ENCODE peak calls at places on chromosomes 1 and 21, in eight cellular contexts. T is heart left ventricle; X is HCEC 1CT; D is suprapubic skin; S is T-helper 17 cell; W is EH; R is activated T-cell treated with anti-CD3 and anti-CD28 coated beads, Interleukin-2, amount 50 U/mL, for 1 hour; H is body of pancreas. E is an unnamed sample.

GRCh38 chr1:18009061-18009728 is 98.4 kb upstream of the IGSF21 start:
- DNase-seq in T (no peak), X (no peak), D (no peak), S (no peak), W (no peak), R (no peak), H (no peak), E (no peak)

GRCh38 chr1:89794406-89794805 is 26.4 kb upstream of the LRRC8D start:
- DNase-seq in T (no peak), X (no peak), D (no peak), S (no peak), W (peak), R (no peak), H (no peak), E (peak)

GRCh38 chr1:117610036-117610435 is 4.2 kb downstream of the TENT5C start:
- DNase-seq in T (no peak), X (no peak), D (no peak), S (no peak), W (no peak), R (no peak), H (no peak), E (no peak)

GRCh38 chr1:43622901-43623780 is 26.8 kb upstream of the KDM4A start:
- DNase-seq in T (no peak), X (no peak), D (no peak), S (no peak), W (no peak), R (no peak), H (no peak), E (no peak)

GRCh38 chr1:66585002-66585401 is 51.0 kb downstream of the SGIP1 start:
- DNase-seq in T (no peak), X (no peak), D (no peak), S (no peak), W (peak), R (no peak), H (no peak), E (no peak)

GRCh38 chr1:54121482-54122130 is 31.2 kb downstream of the CDCP2 start:
- DNase-seq in T (peak), X (peak), D (peak), S (peak), W (peak), R (peak), H (peak), E (peak)

GRCh38 chr1:164834641-164835040 is 275.7 kb downstream of the PBX1 start:
- DNase-seq in T (no peak), X (no peak), D (no peak), S (no peak), W (peak), R (no peak), H (no peak), E (no peak)

GRCh38 chr1:1178794-1179331 is 5.2 kb downstream of the TTLL10 start:
- DNase-seq in T (peak), X (no peak), D (peak), S (peak), W (no peak), R (no peak), H (no peak), E (no peak)

GRCh38 chr1:12177999-12178441 is 11.2 kb downstream of the TNFRSF1B start:
- DNase-seq in T (peak), X (peak), D (peak), S (peak), W (peak), R (peak), H (peak), E (peak)

GRCh38 chr1:1626207-1627141 is 5.5 kb upstream of the MMP23B start:
- DNase-seq in T (peak), X (no peak), D (peak), S (peak), W (no peak), R (peak), H (no peak), E (no peak)

GRCh38 chr1:119971710-119972570 is 75.6 kb upstream of the ADAM30 start:
- DNase-seq in T (no peak), X (no peak), D (no peak), S (no peak), W (peak), R (no peak), H (no peak), E (peak)

GRCh38 chr1:244672961-244673695 is 20.2 kb downstream of the DESI2 start:
- DNase-seq in T (no peak), X (peak), D (no peak), S (no peak), W (peak), R (no peak), H (no peak), E (peak)

GRCh38 chr1:23787701-23788100 is 3.2 kb upstream of the LYPLA2 start:
- DNase-seq in T (no peak), X (no peak), D (no peak), S (no peak), W (no peak), R (no peak), H (no peak), E (no peak)

GRCh38 chr1:120178799-120179419 is 2.6 kb upstream of the SEC22B start:
- DNase-seq in T (no peak), X (peak), D (no peak), S (no peak), W (no peak), R (no peak), H (no peak), E (peak)

GRCh38 chr1:36161656-36162531 is 5.9 kb downstream of the MAP7D1 start:
- DNase-seq in T (peak), X (no peak), D (no peak), S (peak), W (no peak), R (peak), H (peak), E (no peak)

GRCh38 chr1:161013591-161014513 is 7.1 kb downstream of the F11R start:
- DNase-seq in T (peak), X (peak), D (peak), S (peak), W (peak), R (peak), H (peak), E (peak)

GRCh38 chr1:218025454-218025853 is 259.6 kb upstream of the RRP15 start:
- DNase-seq in T (no peak), X (peak), D (no peak), S (no peak), W (peak), R (no peak), H (no peak), E (peak)

GRCh38 chr1:13725714-13726175 is 25.8 kb downstream of the PRDM2 start:
- DNase-seq in T (no peak), X (peak), D (no peak), S (peak), W (peak), R (peak), H (peak), E (peak)

GRCh38 chr1:151728151-151728711 is 6.9 kb downstream of the RIIAD1 start:
- DNase-seq in T (no peak), X (no peak), D (no peak), S (no peak), W (peak), R (no peak), H (no peak), E (peak)

GRCh38 chr1:245217853-245218608 is 63.2 kb downstream of the KIF26B start:
- DNase-seq in T (no peak), X (no peak), D (no peak), S (no peak), W (no peak), R (no peak), H (no peak), E (no peak)

GRCh38 chr1:182556279-182556678 is 32.8 kb downstream of the RNASEL start:
- DNase-seq in T (no peak), X (no peak), D (no peak), S (no peak), W (no peak), R (no peak), H (no peak), E (no peak)

GRCh38 chr21:33687634-33688033 is 45.3 kb downstream of the ITSN1 start:
- DNase-seq in T (no peak), X (no peak), D (no peak), S (no peak), W (no peak), R (no peak), H (no peak), E (no peak)

GRCh38 chr1:2801535-2802291 is at the start of gene TTC34:
- DNase-seq in T (peak), X (no peak), D (peak), S (peak), W (no peak), R (peak), H (peak), E (no peak)

GRCh38 chr1:9025474-9025873 is 749 bp downstream of the SLC2A7 start:
- DNase-seq in T (no peak), X (no peak), D (no peak), S (no peak), W (no peak), R (no peak), H (no peak), E (no peak)

GRCh38 chr1:67883069-67883468 is 49.8 kb upstream of the GNG12 start:
- DNase-seq in T (no peak), X (peak), D (no peak), S (no peak), W (peak), R (no peak), H (no peak), E (peak)

GRCh38 chr1:205072881-205073280 is 11.4 kb downstream of the TMEM81 start:
- DNase-seq in T (no peak), X (no peak), D (peak), S (no peak), W (no peak), R (no peak), H (no peak), E (no peak)

GRCh38 chr1:230186874-230187273 is 119.8 kb downstream of the GALNT2 start:
- DNase-seq in T (no peak), X (no peak), D (no peak), S (no peak), W (no peak), R (no peak), H (peak), E (no peak)

GRCh38 chr1:22500476-22500875 is 48.8 kb downstream of the ZBTB40 start:
- DNase-seq in T (no peak), X (peak), D (no peak), S (no peak), W (peak), R (no peak), H (peak), E (peak)

GRCh38 chr1:26863677-26864060 is 720 bp downstream of the SFN start:
- DNase-seq in T (no peak), X (no peak), D (no peak), S (no peak), W (no peak), R (no peak), H (no peak), E (no peak)

GRCh38 chr1:22104865-22105437 is 37.9 kb downstream of the WNT4 start:
- DNase-seq in T (no peak), X (no peak), D (no peak), S (no peak), W (no peak), R (no peak), H (no peak), E (no peak)

GRCh38 chr1:51322417-51323101 is 7.8 kb downstream of the TTC39A start:
- DNase-seq in T (no peak), X (no peak), D (no peak), S (no peak), W (no peak), R (no peak), H (no peak), E (no peak)

GRCh38 chr1:227728059-227728891 is 6.8 kb downstream of the JMJD4 start:
- DNase-seq in T (peak), X (no peak), D (peak), S (no peak), W (peak), R (peak), H (peak), E (peak)

GRCh38 chr21:42646836-42647235 is 6.6 kb upstream of the PDE9A start:
- DNase-seq in T (peak), X (no peak), D (no peak), S (no peak), W (no peak), R (no peak), H (no peak), E (no peak)

GRCh38 chr1:110465038-110465813 is 14.3 kb downstream of the PROK1 start:
- DNase-seq in T (no peak), X (no peak), D (no peak), S (no peak), W (no peak), R (no peak), H (peak), E (no peak)

GRCh38 chr1:24201941-24202440 is 14.9 kb upstream of the IFNLR1 start:
- DNase-seq in T (peak), X (peak), D (peak), S (peak), W (peak), R (peak), H (peak), E (peak)

E was measured in foreskin fibroblast.